ENCODE peak calls at places on chromosomes 11 and 22, in four cellular contexts. One of them, this sample, is unnamed.

GRCh38 chr11:93738647-93739081 is 2.6 kb downstream of the TAF1D start:
- DNase-seq in A549: no peak
- DNase-seq in Daoy: no peak
- DNase-seq in stimulated activated CD4-positive, alpha-beta T cell treated with anti-CD3 and anti-CD28 coated beads, Interleukin-12 subunit alpha, Interleukin-12 subunit beta, amount 100 ng/mL, for 24 hours: no peak
- DNase-seq in this sample: no peak

GRCh38 chr11:124174001-124174400 is 9.1 kb upstream of the OR10D3 start:
- DNase-seq in A549: peak
- DNase-seq in Daoy: peak
- DNase-seq in stimulated activated CD4-positive, alpha-beta T cell treated with anti-CD3 and anti-CD28 coated beads, Interleukin-12 subunit alpha, Interleukin-12 subunit beta, amount 100 ng/mL, for 24 hours: no peak
- DNase-seq in this sample: no peak

GRCh38 chr11:19913893-19914249 is 201.2 kb downstream of the NAV2 start:
- DNase-seq in stimulated activated CD4-positive, alpha-beta T cell treated with anti-CD3 and anti-CD28 coated beads, Interleukin-12 subunit alpha, Interleukin-12 subunit beta, amount 100 ng/mL, for 24 hours: no peak
- DNase-seq in Daoy: no peak
- DNase-seq in A549: no peak
- DNase-seq in this sample: no peak

GRCh38 chr11:45318516-45318915 is 32.4 kb upstream of the SYT13 start:
- DNase-seq in A549: no peak
- DNase-seq in Daoy: no peak
- DNase-seq in stimulated activated CD4-positive, alpha-beta T cell treated with anti-CD3 and anti-CD28 coated beads, Interleukin-12 subunit alpha, Interleukin-12 subunit beta, amount 100 ng/mL, for 24 hours: no peak
- DNase-seq in this sample: no peak

GRCh38 chr11:36149538-36150242 is 139.5 kb downstream of the COMMD9 start:
- DNase-seq in Daoy: peak
- DNase-seq in stimulated activated CD4-positive, alpha-beta T cell treated with anti-CD3 and anti-CD28 coated beads, Interleukin-12 subunit alpha, Interleukin-12 subunit beta, amount 100 ng/mL, for 24 hours: peak
- DNase-seq in A549: peak
- DNase-seq in this sample: peak

GRCh38 chr11:28058333-28058732 is 49.6 kb downstream of the KIF18A start:
- DNase-seq in Daoy: no peak
- DNase-seq in stimulated activated CD4-positive, alpha-beta T cell treated with anti-CD3 and anti-CD28 coated beads, Interleukin-12 subunit alpha, Interleukin-12 subunit beta, amount 100 ng/mL, for 24 hours: no peak
- DNase-seq in A549: no peak
- DNase-seq in this sample: no peak

GRCh38 chr11:9664276-9665171 is 647 bp downstream of the SWAP70 start:
- DNase-seq in A549: peak
- DNase-seq in stimulated activated CD4-positive, alpha-beta T cell treated with anti-CD3 and anti-CD28 coated beads, Interleukin-12 subunit alpha, Interleukin-12 subunit beta, amount 100 ng/mL, for 24 hours: peak
- DNase-seq in Daoy: peak
- DNase-seq in this sample: peak

GRCh38 chr22:32720924-32721323 is 80.6 kb upstream of the TIMP3 start:
- DNase-seq in stimulated activated CD4-positive, alpha-beta T cell treated with anti-CD3 and anti-CD28 coated beads, Interleukin-12 subunit alpha, Interleukin-12 subunit beta, amount 100 ng/mL, for 24 hours: no peak
- DNase-seq in Daoy: peak
- DNase-seq in A549: no peak
- DNase-seq in this sample: no peak

GRCh38 chr11:69138265-69138664 is 17.5 kb upstream of the SMIM38 start:
- DNase-seq in Daoy: no peak
- DNase-seq in A549: no peak
- DNase-seq in stimulated activated CD4-positive, alpha-beta T cell treated with anti-CD3 and anti-CD28 coated beads, Interleukin-12 subunit alpha, Interleukin-12 subunit beta, amount 100 ng/mL, for 24 hours: no peak
- DNase-seq in this sample: no peak

GRCh38 chr11:284081-285020 is 4.6 kb upstream of the PGGHG start:
- DNase-seq in A549: no peak
- DNase-seq in stimulated activated CD4-positive, alpha-beta T cell treated with anti-CD3 and anti-CD28 coated beads, Interleukin-12 subunit alpha, Interleukin-12 subunit beta, amount 100 ng/mL, for 24 hours: no peak
- DNase-seq in Daoy: no peak
- DNase-seq in this sample: no peak

GRCh38 chr11:10387209-10388083 is 67.6 kb upstream of the AMPD3 start:
- DNase-seq in stimulated activated CD4-positive, alpha-beta T cell treated with anti-CD3 and anti-CD28 coated beads, Interleukin-12 subunit alpha, Interleukin-12 subunit beta, amount 100 ng/mL, for 24 hours: no peak
- DNase-seq in A549: no peak
- DNase-seq in Daoy: peak
- DNase-seq in this sample: no peak

GRCh38 chr22:24964441-24964840 is 11.9 kb downstream of the KIAA1671 start:
- DNase-seq in Daoy: no peak
- DNase-seq in stimulated activated CD4-positive, alpha-beta T cell treated with anti-CD3 and anti-CD28 coated beads, Interleukin-12 subunit alpha, Interleukin-12 subunit beta, amount 100 ng/mL, for 24 hours: no peak
- DNase-seq in A549: no peak
- DNase-seq in this sample: no peak

GRCh38 chr11:2521081-2521480 is 76.3 kb downstream of the KCNQ1 start:
- DNase-seq in stimulated activated CD4-positive, alpha-beta T cell treated with anti-CD3 and anti-CD28 coated beads, Interleukin-12 subunit alpha, Interleukin-12 subunit beta, amount 100 ng/mL, for 24 hours: no peak
- DNase-seq in A549: no peak
- DNase-seq in Daoy: peak
- DNase-seq in this sample: no peak

GRCh38 chr11:74147199-74147929 is 23.4 kb downstream of the C2CD3 start:
- DNase-seq in stimulated activated CD4-positive, alpha-beta T cell treated with anti-CD3 and anti-CD28 coated beads, Interleukin-12 subunit alpha, Interleukin-12 subunit beta, amount 100 ng/mL, for 24 hours: no peak
- DNase-seq in A549: no peak
- DNase-seq in Daoy: peak
- DNase-seq in this sample: no peak

GRCh38 chr22:22960307-22960706 is 72.7 kb downstream of the IGLL5 start:
- DNase-seq in stimulated activated CD4-positive, alpha-beta T cell treated with anti-CD3 and anti-CD28 coated beads, Interleukin-12 subunit alpha, Interleukin-12 subunit beta, amount 100 ng/mL, for 24 hours: no peak
- DNase-seq in A549: no peak
- DNase-seq in Daoy: no peak
- DNase-seq in this sample: no peak

GRCh38 chr11:33471541-33471940 is 214.4 kb downstream of the HIPK3 start:
- DNase-seq in Daoy: no peak
- DNase-seq in A549: no peak
- DNase-seq in stimulated activated CD4-positive, alpha-beta T cell treated with anti-CD3 and anti-CD28 coated beads, Interleukin-12 subunit alpha, Interleukin-12 subunit beta, amount 100 ng/mL, for 24 hours: no peak
- DNase-seq in this sample: no peak

GRCh38 chr11:125402436-125402835 is 93.6 kb downstream of the FEZ1 start:
- DNase-seq in stimulated activated CD4-positive, alpha-beta T cell treated with anti-CD3 and anti-CD28 coated beads, Interleukin-12 subunit alpha, Interleukin-12 subunit beta, amount 100 ng/mL, for 24 hours: no peak
- DNase-seq in A549: no peak
- DNase-seq in Daoy: peak
- DNase-seq in this sample: no peak

GRCh38 chr11:65421204-65422103 is 1.1 kb upstream of the NEAT1 start:
- DNase-seq in A549: peak
- DNase-seq in Daoy: peak
- DNase-seq in stimulated activated CD4-positive, alpha-beta T cell treated with anti-CD3 and anti-CD28 coated beads, Interleukin-12 subunit alpha, Interleukin-12 subunit beta, amount 100 ng/mL, for 24 hours: peak
- DNase-seq in this sample: peak

GRCh38 chr11:20634044-20634443 is 34.6 kb downstream of the SLC6A5 start:
- DNase-seq in stimulated activated CD4-positive, alpha-beta T cell treated with anti-CD3 and anti-CD28 coated beads, Interleukin-12 subunit alpha, Interleukin-12 subunit beta, amount 100 ng/mL, for 24 hours: no peak
- DNase-seq in A549: no peak
- DNase-seq in Daoy: no peak
- DNase-seq in this sample: no peak

GRCh38 chr22:30270841-30271240 is 4.2 kb upstream of the OSM start:
- DNase-seq in Daoy: peak
- DNase-seq in stimulated activated CD4-positive, alpha-beta T cell treated with anti-CD3 and anti-CD28 coated beads, Interleukin-12 subunit alpha, Interleukin-12 subunit beta, amount 100 ng/mL, for 24 hours: no peak
- DNase-seq in A549: no peak
- DNase-seq in this sample: peak

GRCh38 chr11:13140873-13141655 is 131.9 kb downstream of the RASSF10 start:
- DNase-seq in A549: no peak
- DNase-seq in stimulated activated CD4-positive, alpha-beta T cell treated with anti-CD3 and anti-CD28 coated beads, Interleukin-12 subunit alpha, Interleukin-12 subunit beta, amount 100 ng/mL, for 24 hours: no peak
- DNase-seq in Daoy: peak
- DNase-seq in this sample: no peak

GRCh38 chr11:13777341-13777985 is 109.0 kb downstream of the FAR1 start:
- DNase-seq in A549: no peak
- DNase-seq in stimulated activated CD4-positive, alpha-beta T cell treated with anti-CD3 and anti-CD28 coated beads, Interleukin-12 subunit alpha, Interleukin-12 subunit beta, amount 100 ng/mL, for 24 hours: no peak
- DNase-seq in Daoy: no peak
- DNase-seq in this sample: no peak

GRCh38 chr22:21632237-21632895 is at the start of gene CCDC116:
- DNase-seq in stimulated activated CD4-positive, alpha-beta T cell treated with anti-CD3 and anti-CD28 coated beads, Interleukin-12 subunit alpha, Interleukin-12 subunit beta, amount 100 ng/mL, for 24 hours: peak
- DNase-seq in Daoy: no peak
- DNase-seq in A549: no peak
- DNase-seq in this sample: peak

GRCh38 chr11:26677566-26677965 is 44.3 kb downstream of the SLC5A12 start:
- DNase-seq in Daoy: no peak
- DNase-seq in A549: no peak
- DNase-seq in stimulated activated CD4-positive, alpha-beta T cell treated with anti-CD3 and anti-CD28 coated beads, Interleukin-12 subunit alpha, Interleukin-12 subunit beta, amount 100 ng/mL, for 24 hours: no peak
- DNase-seq in this sample: no peak

GRCh38 chr22:21650823-21651520 is 8.9 kb downstream of the SDF2L1 start:
- DNase-seq in Daoy: no peak
- DNase-seq in stimulated activated CD4-positive, alpha-beta T cell treated with anti-CD3 and anti-CD28 coated beads, Interleukin-12 subunit alpha, Interleukin-12 subunit beta, amount 100 ng/mL, for 24 hours: no peak
- DNase-seq in A549: no peak
- DNase-seq in this sample: no peak

GRCh38 chr11:12507391-12507790 is 130.0 kb downstream of the PARVA start:
- DNase-seq in Daoy: no peak
- DNase-seq in stimulated activated CD4-positive, alpha-beta T cell treated with anti-CD3 and anti-CD28 coated beads, Interleukin-12 subunit alpha, Interleukin-12 subunit beta, amount 100 ng/mL, for 24 hours: no peak
- DNase-seq in A549: no peak
- DNase-seq in this sample: no peak

GRCh38 chr22:46681010-46681409 is 57.0 kb downstream of the CERK start:
- DNase-seq in Daoy: no peak
- DNase-seq in A549: peak
- DNase-seq in stimulated activated CD4-positive, alpha-beta T cell treated with anti-CD3 and anti-CD28 coated beads, Interleukin-12 subunit alpha, Interleukin-12 subunit beta, amount 100 ng/mL, for 24 hours: no peak
- DNase-seq in this sample: no peak

GRCh38 chr11:70595452-70595851 is 197.1 kb downstream of the CTTN start:
- DNase-seq in stimulated activated CD4-positive, alpha-beta T cell treated with anti-CD3 and anti-CD28 coated beads, Interleukin-12 subunit alpha, Interleukin-12 subunit beta, amount 100 ng/mL, for 24 hours: no peak
- DNase-seq in Daoy: peak
- DNase-seq in A549: no peak
- DNase-seq in this sample: no peak

GRCh38 chr11:47152126-47152952 is 24.3 kb downstream of the ARFGAP2 start:
- DNase-seq in A549: no peak
- DNase-seq in Daoy: no peak
- DNase-seq in stimulated activated CD4-positive, alpha-beta T cell treated with anti-CD3 and anti-CD28 coated beads, Interleukin-12 subunit alpha, Interleukin-12 subunit beta, amount 100 ng/mL, for 24 hours: no peak
- DNase-seq in this sample: no peak

GRCh38 chr11:131918663-131919062 is 548.2 kb downstream of the NTM start:
- DNase-seq in Daoy: no peak
- DNase-seq in stimulated activated CD4-positive, alpha-beta T cell treated with anti-CD3 and anti-CD28 coated beads, Interleukin-12 subunit alpha, Interleukin-12 subunit beta, amount 100 ng/mL, for 24 hours: no peak
- DNase-seq in A549: no peak
- DNase-seq in this sample: no peak

GRCh38 chr11:68667511-68668253 is 16.7 kb upstream of the GAL start:
- DNase-seq in A549: no peak
- DNase-seq in Daoy: no peak
- DNase-seq in stimulated activated CD4-positive, alpha-beta T cell treated with anti-CD3 and anti-CD28 coated beads, Interleukin-12 subunit alpha, Interleukin-12 subunit beta, amount 100 ng/mL, for 24 hours: no peak
- DNase-seq in this sample: no peak

GRCh38 chr11:31805629-31806185 is 5.4 kb downstream of the PAX6 start:
- DNase-seq in stimulated activated CD4-positive, alpha-beta T cell treated with anti-CD3 and anti-CD28 coated beads, Interleukin-12 subunit alpha, Interleukin-12 subunit beta, amount 100 ng/mL, for 24 hours: no peak
- DNase-seq in A549: no peak
- DNase-seq in Daoy: no peak
- DNase-seq in this sample: no peak

GRCh38 chr11:10379022-10379421 is 74.1 kb downstream of the ADM start:
- DNase-seq in stimulated activated CD4-positive, alpha-beta T cell treated with anti-CD3 and anti-CD28 coated beads, Interleukin-12 subunit alpha, Interleukin-12 subunit beta, amount 100 ng/mL, for 24 hours: no peak
- DNase-seq in A549: peak
- DNase-seq in Daoy: no peak
- DNase-seq in this sample: no peak

GRCh38 chr11:65658174-65659021 is 4.3 kb downstream of the RELA start:
- DNase-seq in A549: no peak
- DNase-seq in stimulated activated CD4-positive, alpha-beta T cell treated with anti-CD3 and anti-CD28 coated beads, Interleukin-12 subunit alpha, Interleukin-12 subunit beta, amount 100 ng/mL, for 24 hours: no peak
- DNase-seq in Daoy: no peak
- DNase-seq in this sample: no peak

GRCh38 chr11:2704896-2705606 is 5.3 kb upstream of the KCNQ1OT1 start:
- DNase-seq in stimulated activated CD4-positive, alpha-beta T cell treated with anti-CD3 and anti-CD28 coated beads, Interleukin-12 subunit alpha, Interleukin-12 subunit beta, amount 100 ng/mL, for 24 hours: no peak
- DNase-seq in Daoy: no peak
- DNase-seq in A549: no peak
- DNase-seq in this sample: no peak

GRCh38 chr11:117792241-117792640 is 4.8 kb downstream of the DSCAML1 start:
- DNase-seq in stimulated activated CD4-positive, alpha-beta T cell treated with anti-CD3 and anti-CD28 coated beads, Interleukin-12 subunit alpha, Interleukin-12 subunit beta, amount 100 ng/mL, for 24 hours: no peak
- DNase-seq in Daoy: no peak
- DNase-seq in A549: no peak
- DNase-seq in this sample: no peak